ENCODE peak calls at places on chromosomes 3 and 15, in eight cellular contexts. U is activated CD4-positive, alpha-beta T cell treated with anti-CD3 and anti-CD28 coated beads for 48 hours; T is breast epithelium; O is cardiac fibroblast; X is NCI-H2029; G is mammary epithelial cell; R is T-helper 1 cell; E is AG04450. M is an unnamed sample.

GRCh38 chr3:186949281-186949982 is 19.1 kb downstream of the ST6GAL1 start:
- DNase-seq in T (no peak), U (no peak), X (no peak), R (no peak), O (peak; percentile 12), G (peak; percentile 73), E (no peak), M (no peak)

GRCh38 chr15:43441316-43441715 is 51.6 kb downstream of the TP53BP1 start:
- DNase-seq in O (peak; percentile 60), R (no peak), U (no peak), G (no peak), E (no peak), T (no peak), X (no peak), M (no peak)

GRCh38 chr15:87850916-87851315 is 405.6 kb downstream of the NTRK3 start:
- DNase-seq in R (no peak), U (no peak), X (no peak), G (no peak), T (no peak), O (peak; percentile 66), E (no peak), M (no peak)

GRCh38 chr15:82647045-82647834 is at the start of gene CPEB1:
- DNase-seq in U (peak; percentile 47), T (no peak), O (peak; percentile 47), R (no peak), X (no peak), E (no peak), G (peak; percentile 6), M (no peak)

GRCh38 chr3:28376424-28376823 is 27.8 kb upstream of the AZI2 start:
- DNase-seq in E (peak; percentile 21), X (no peak), T (no peak), R (no peak), G (peak; percentile 5), U (no peak), O (peak; percentile 94), M (no peak)

GRCh38 chr3:129441782-129442181 is 1.8 kb downstream of the IFT122 start:
- DNase-seq in U (no peak), R (no peak), X (no peak), E (no peak), T (no peak), O (peak; percentile 91), G (no peak), M (peak; percentile 30)

GRCh38 chr3:80733522-80734176 is 965.9 kb upstream of the ROBO1 start:
- DNase-seq in R (no peak), E (no peak), G (peak; percentile 6), O (peak; percentile 92), X (no peak), T (no peak), U (no peak), M (peak; percentile 37)

GRCh38 chr3:15512173-15512572 is 9.3 kb downstream of the COLQ start:
- DNase-seq in R (no peak), X (peak; percentile 91), E (peak; percentile 7), U (no peak), T (no peak), O (peak; percentile 74), G (no peak), M (no peak)

GRCh38 chr3:171183042-171183441 is 156.5 kb upstream of the SLC2A2 start:
- DNase-seq in U (no peak), R (no peak), T (no peak), O (peak; percentile 56), E (no peak), G (no peak), X (no peak), M (no peak)

GRCh38 chr3:157438371-157438735 is 1.7 kb downstream of the PTX3 start:
- DNase-seq in R (no peak), O (peak; percentile 58), E (no peak), X (no peak), U (no peak), G (no peak), T (no peak), M (no peak)

GRCh38 chr3:71503525-71504249 is 79.8 kb downstream of the FOXP1 start:
- DNase-seq in T (no peak), X (no peak), O (peak; percentile 73), U (no peak), R (no peak), E (no peak), G (peak; percentile 77), M (no peak)

GRCh38 chr3:175956964-175957363 is 1097.8 kb downstream of the NAALADL2 start:
- DNase-seq in E (no peak), O (peak; percentile 7), R (no peak), X (peak; percentile 46), G (no peak), U (no peak), T (no peak), M (peak; percentile 21)

GRCh38 chr3:38151667-38152265 is 13.3 kb downstream of the MYD88 start:
- DNase-seq in T (no peak), O (no peak), X (no peak), U (no peak), E (no peak), R (no peak), G (peak; percentile 85), M (no peak)

GRCh38 chr3:33006571-33007286 is 55.3 kb downstream of the CCR4 start:
- DNase-seq in E (no peak), O (no peak), U (peak; percentile 52), R (no peak), T (no peak), G (no peak), X (no peak), M (no peak)

GRCh38 chr15:77866596-77867125 is 210.8 kb downstream of the TBC1D2B start:
- DNase-seq in T (no peak), U (no peak), E (no peak), X (no peak), O (no peak), R (no peak), G (no peak), M (no peak)

GRCh38 chr3:9809615-9810356 is at the start of gene TTLL3:
- DNase-seq in E (no peak), T (peak; percentile 68), X (peak; percentile 80), U (peak; percentile 54), O (peak; percentile 72), G (peak; percentile 38), R (no peak), M (peak; percentile 81)

GRCh38 chr3:151766454-151766853 is 32.7 kb downstream of the AADACL2 start:
- DNase-seq in O (peak; percentile 69), T (no peak), E (no peak), U (no peak), G (peak; percentile 17), X (no peak), R (no peak), M (no peak)

GRCh38 chr3:167228135-167228534 is 152.0 kb downstream of the ZBBX start:
- DNase-seq in E (peak; percentile 2), T (no peak), X (no peak), R (no peak), U (no peak), O (peak; percentile 8), G (no peak), M (no peak)

GRCh38 chr3:134627831-134628230 is 23.0 kb downstream of the KY start:
- DNase-seq in T (no peak), E (no peak), R (no peak), U (no peak), X (no peak), O (peak; percentile 17), G (peak; percentile 21), M (peak; percentile 41)

GRCh38 chr3:69941439-69942176 is 57.9 kb upstream of the SAMMSON start:
- DNase-seq in E (peak; percentile 59), G (no peak), R (no peak), U (no peak), O (no peak), T (no peak), X (no peak), M (no peak)

GRCh38 chr3:119147494-119147893 is 1.5 kb downstream of the TEX55 start:
- DNase-seq in R (no peak), T (no peak), O (no peak), U (no peak), X (no peak), G (no peak), E (no peak), M (no peak)

GRCh38 chr15:96230557-96231181 is 99.8 kb upstream of the NR2F2 start:
- DNase-seq in U (no peak), G (peak; percentile 88), X (no peak), T (no peak), O (peak; percentile 22), E (no peak), R (no peak), M (no peak)

GRCh38 chr3:147943265-147943945 is 534.2 kb downstream of the ZIC1 start:
- DNase-seq in O (peak; percentile 87), U (no peak), E (peak; percentile 71), R (no peak), X (no peak), G (peak; percentile 84), T (no peak), M (no peak)